ENCODE peak calls at places on chromosomes 16 and 17, in ten cellular contexts. One of them, this sample, is unnamed.

GRCh38 chr17:45813051-45813731 is 29.1 kb downstream of the CRHR1 start:
- DNase-seq in activated CD4-positive, alpha-beta T cell treated with anti-CD3 and anti-CD28 coated beads for 48 hours: no peak
- DNase-seq in stimulated activated CD4-positive, alpha-beta T cell treated with anti-CD3 and anti-CD28 coated beads, Interleukin-15, amount 100 ng/mL, for 1 hour: no peak
- DNase-seq in activated B cell treated with CpG ODN at 0.5 μM for 24 hours: no peak
- DNase-seq in Daoy: peak
- DNase-seq in sigmoid colon: no peak
- DNase-seq in stimulated activated naive B cell treated with anti-CD40 and anti-IgM and Interleukin-4, amounts not matched to agents 10 μg/mL and 1 μg/mL and 100 μg/mL, for 72 hours: no peak
- DNase-seq in pancreas: no peak
- DNase-seq in A172: no peak
- DNase-seq in CD4-positive, alpha-beta T cell: no peak
- DNase-seq in this sample: no peak

GRCh38 chr17:50565559-50566350 is 5.2 kb downstream of the CACNA1G start:
- DNase-seq in activated CD4-positive, alpha-beta T cell treated with anti-CD3 and anti-CD28 coated beads for 48 hours: no peak
- DNase-seq in stimulated activated CD4-positive, alpha-beta T cell treated with anti-CD3 and anti-CD28 coated beads, Interleukin-15, amount 100 ng/mL, for 1 hour: no peak
- DNase-seq in activated B cell treated with CpG ODN at 0.5 μM for 24 hours: no peak
- DNase-seq in Daoy: no peak
- DNase-seq in sigmoid colon: no peak
- DNase-seq in stimulated activated naive B cell treated with anti-CD40 and anti-IgM and Interleukin-4, amounts not matched to agents 10 μg/mL and 1 μg/mL and 100 μg/mL, for 72 hours: no peak
- DNase-seq in pancreas: no peak
- DNase-seq in A172: no peak
- DNase-seq in CD4-positive, alpha-beta T cell: no peak
- DNase-seq in this sample: peak

GRCh38 chr17:4658478-4659305 is 17.2 kb upstream of the ALOX15 start:
- DNase-seq in activated CD4-positive, alpha-beta T cell treated with anti-CD3 and anti-CD28 coated beads for 48 hours: peak
- DNase-seq in stimulated activated CD4-positive, alpha-beta T cell treated with anti-CD3 and anti-CD28 coated beads, Interleukin-15, amount 100 ng/mL, for 1 hour: no peak
- DNase-seq in activated B cell treated with CpG ODN at 0.5 μM for 24 hours: no peak
- DNase-seq in Daoy: peak
- DNase-seq in sigmoid colon: no peak
- DNase-seq in stimulated activated naive B cell treated with anti-CD40 and anti-IgM and Interleukin-4, amounts not matched to agents 10 μg/mL and 1 μg/mL and 100 μg/mL, for 72 hours: no peak
- DNase-seq in pancreas: no peak
- DNase-seq in A172: peak
- DNase-seq in CD4-positive, alpha-beta T cell: no peak
- DNase-seq in this sample: peak

GRCh38 chr16:11042205-11042604 is 97.8 kb downstream of the CLEC16A start:
- DNase-seq in activated CD4-positive, alpha-beta T cell treated with anti-CD3 and anti-CD28 coated beads for 48 hours: no peak
- DNase-seq in stimulated activated CD4-positive, alpha-beta T cell treated with anti-CD3 and anti-CD28 coated beads, Interleukin-15, amount 100 ng/mL, for 1 hour: no peak
- DNase-seq in activated B cell treated with CpG ODN at 0.5 μM for 24 hours: no peak
- DNase-seq in Daoy: no peak
- DNase-seq in sigmoid colon: peak
- DNase-seq in stimulated activated naive B cell treated with anti-CD40 and anti-IgM and Interleukin-4, amounts not matched to agents 10 μg/mL and 1 μg/mL and 100 μg/mL, for 72 hours: no peak
- DNase-seq in pancreas: no peak
- DNase-seq in A172: no peak
- DNase-seq in CD4-positive, alpha-beta T cell: no peak
- DNase-seq in this sample: no peak

GRCh38 chr17:38967290-38967738 is at the start of gene FBXO47:
- DNase-seq in activated CD4-positive, alpha-beta T cell treated with anti-CD3 and anti-CD28 coated beads for 48 hours: peak
- DNase-seq in stimulated activated CD4-positive, alpha-beta T cell treated with anti-CD3 and anti-CD28 coated beads, Interleukin-15, amount 100 ng/mL, for 1 hour: peak
- DNase-seq in activated B cell treated with CpG ODN at 0.5 μM for 24 hours: peak
- DNase-seq in Daoy: no peak
- DNase-seq in sigmoid colon: peak
- DNase-seq in stimulated activated naive B cell treated with anti-CD40 and anti-IgM and Interleukin-4, amounts not matched to agents 10 μg/mL and 1 μg/mL and 100 μg/mL, for 72 hours: peak
- DNase-seq in pancreas: peak
- DNase-seq in A172: no peak
- DNase-seq in CD4-positive, alpha-beta T cell: peak
- DNase-seq in this sample: peak

GRCh38 chr17:60356947-60357346 is 35.0 kb downstream of the USP32 start:
- DNase-seq in activated CD4-positive, alpha-beta T cell treated with anti-CD3 and anti-CD28 coated beads for 48 hours: no peak
- DNase-seq in stimulated activated CD4-positive, alpha-beta T cell treated with anti-CD3 and anti-CD28 coated beads, Interleukin-15, amount 100 ng/mL, for 1 hour: no peak
- DNase-seq in activated B cell treated with CpG ODN at 0.5 μM for 24 hours: no peak
- DNase-seq in Daoy: no peak
- DNase-seq in sigmoid colon: no peak
- DNase-seq in stimulated activated naive B cell treated with anti-CD40 and anti-IgM and Interleukin-4, amounts not matched to agents 10 μg/mL and 1 μg/mL and 100 μg/mL, for 72 hours: no peak
- DNase-seq in pancreas: no peak
- DNase-seq in A172: no peak
- DNase-seq in CD4-positive, alpha-beta T cell: no peak
- DNase-seq in this sample: peak

GRCh38 chr17:17924857-17925250 is 47.3 kb downstream of the TOM1L2 start:
- DNase-seq in activated CD4-positive, alpha-beta T cell treated with anti-CD3 and anti-CD28 coated beads for 48 hours: no peak
- DNase-seq in stimulated activated CD4-positive, alpha-beta T cell treated with anti-CD3 and anti-CD28 coated beads, Interleukin-15, amount 100 ng/mL, for 1 hour: no peak
- DNase-seq in activated B cell treated with CpG ODN at 0.5 μM for 24 hours: no peak
- DNase-seq in Daoy: no peak
- DNase-seq in sigmoid colon: no peak
- DNase-seq in stimulated activated naive B cell treated with anti-CD40 and anti-IgM and Interleukin-4, amounts not matched to agents 10 μg/mL and 1 μg/mL and 100 μg/mL, for 72 hours: no peak
- DNase-seq in pancreas: no peak
- DNase-seq in A172: no peak
- DNase-seq in CD4-positive, alpha-beta T cell: no peak
- DNase-seq in this sample: no peak

GRCh38 chr16:30437511-30438046 is 7.7 kb upstream of the DCTPP1 start:
- DNase-seq in activated CD4-positive, alpha-beta T cell treated with anti-CD3 and anti-CD28 coated beads for 48 hours: no peak
- DNase-seq in stimulated activated CD4-positive, alpha-beta T cell treated with anti-CD3 and anti-CD28 coated beads, Interleukin-15, amount 100 ng/mL, for 1 hour: no peak
- DNase-seq in activated B cell treated with CpG ODN at 0.5 μM for 24 hours: no peak
- DNase-seq in Daoy: no peak
- DNase-seq in sigmoid colon: no peak
- DNase-seq in stimulated activated naive B cell treated with anti-CD40 and anti-IgM and Interleukin-4, amounts not matched to agents 10 μg/mL and 1 μg/mL and 100 μg/mL, for 72 hours: no peak
- DNase-seq in pancreas: no peak
- DNase-seq in A172: no peak
- DNase-seq in CD4-positive, alpha-beta T cell: no peak
- DNase-seq in this sample: no peak

GRCh38 chr16:78727536-78727935 is 628.1 kb downstream of the WWOX start:
- DNase-seq in activated CD4-positive, alpha-beta T cell treated with anti-CD3 and anti-CD28 coated beads for 48 hours: no peak
- DNase-seq in stimulated activated CD4-positive, alpha-beta T cell treated with anti-CD3 and anti-CD28 coated beads, Interleukin-15, amount 100 ng/mL, for 1 hour: no peak
- DNase-seq in activated B cell treated with CpG ODN at 0.5 μM for 24 hours: no peak
- DNase-seq in Daoy: no peak
- DNase-seq in sigmoid colon: no peak
- DNase-seq in stimulated activated naive B cell treated with anti-CD40 and anti-IgM and Interleukin-4, amounts not matched to agents 10 μg/mL and 1 μg/mL and 100 μg/mL, for 72 hours: no peak
- DNase-seq in pancreas: no peak
- DNase-seq in A172: no peak
- DNase-seq in CD4-positive, alpha-beta T cell: no peak
- DNase-seq in this sample: no peak

GRCh38 chr17:49226771-49227435 is 3.7 kb downstream of the PHOSPHO1 start:
- DNase-seq in activated CD4-positive, alpha-beta T cell treated with anti-CD3 and anti-CD28 coated beads for 48 hours: no peak
- DNase-seq in stimulated activated CD4-positive, alpha-beta T cell treated with anti-CD3 and anti-CD28 coated beads, Interleukin-15, amount 100 ng/mL, for 1 hour: no peak
- DNase-seq in activated B cell treated with CpG ODN at 0.5 μM for 24 hours: no peak
- DNase-seq in Daoy: no peak
- DNase-seq in sigmoid colon: no peak
- DNase-seq in stimulated activated naive B cell treated with anti-CD40 and anti-IgM and Interleukin-4, amounts not matched to agents 10 μg/mL and 1 μg/mL and 100 μg/mL, for 72 hours: no peak
- DNase-seq in pancreas: no peak
- DNase-seq in A172: no peak
- DNase-seq in CD4-positive, alpha-beta T cell: no peak
- DNase-seq in this sample: no peak

GRCh38 chr16:68015681-68016080 is at the start of gene DPEP2NB:
- DNase-seq in activated CD4-positive, alpha-beta T cell treated with anti-CD3 and anti-CD28 coated beads for 48 hours: no peak
- DNase-seq in stimulated activated CD4-positive, alpha-beta T cell treated with anti-CD3 and anti-CD28 coated beads, Interleukin-15, amount 100 ng/mL, for 1 hour: no peak
- DNase-seq in activated B cell treated with CpG ODN at 0.5 μM for 24 hours: no peak
- DNase-seq in Daoy: no peak
- DNase-seq in sigmoid colon: no peak
- DNase-seq in stimulated activated naive B cell treated with anti-CD40 and anti-IgM and Interleukin-4, amounts not matched to agents 10 μg/mL and 1 μg/mL and 100 μg/mL, for 72 hours: no peak
- DNase-seq in pancreas: no peak
- DNase-seq in A172: no peak
- DNase-seq in CD4-positive, alpha-beta T cell: no peak
- DNase-seq in this sample: no peak

This sample was measured in GM23248.